ENCODE peak calls at places on chromosome 10, in six cellular contexts. A, H, I, T, C and Z are unnamed samples.

GRCh38 chr10:50576245-50576815 is 47.4 kb downstream of the SGMS1 start:
- DNase-seq in A (peak), H (no peak), I (no peak), T (no peak), C (no peak), Z (no peak)

GRCh38 chr10:131636116-131636515 is 264.7 kb upstream of the PPP2R2D start:
- DNase-seq in A (no peak), H (no peak), I (no peak), T (no peak), C (no peak), Z (no peak)

GRCh38 chr10:132861116-132861691 is 75.3 kb upstream of the NKX6-2 start:
- DNase-seq in A (no peak), H (no peak), I (no peak), T (no peak), C (no peak), Z (no peak)

GRCh38 chr10:4708123-4708759 is 117.8 kb upstream of the AKR1E2 start:
- DNase-seq in A (no peak), H (peak), I (no peak), T (peak), C (peak), Z (no peak)

GRCh38 chr10:43249151-43249961 is 17.5 kb downstream of the RASGEF1A start:
- DNase-seq in A (no peak), H (no peak), I (no peak), T (no peak), C (no peak), Z (no peak)

GRCh38 chr10:22321831-22322662 is 1.1 kb downstream of the BMI1 start:
- DNase-seq in A (no peak), H (peak), I (peak), T (no peak), C (no peak), Z (no peak)

GRCh38 chr10:520402-520787 is 169.1 kb downstream of the DIP2C start:
- DNase-seq in A (peak), H (peak), I (no peak), T (peak), C (no peak), Z (no peak)

GRCh38 chr10:12960939-12961338 is 40.6 kb downstream of the CCDC3 start:
- DNase-seq in A (no peak), H (no peak), I (no peak), T (no peak), C (no peak), Z (no peak)

GRCh38 chr10:128062331-128062730 is 63.9 kb downstream of the MKI67 start:
- DNase-seq in A (no peak), H (peak), I (no peak), T (peak), C (no peak), Z (no peak)

GRCh38 chr10:133344236-133344635 is 2.9 kb upstream of the PRAP1 start:
- DNase-seq in A (no peak), H (no peak), I (no peak), T (no peak), C (no peak), Z (no peak)

GRCh38 chr10:47311193-47311899 is 10.9 kb upstream of the GDF2 start:
- DNase-seq in A (no peak), H (no peak), I (no peak), T (no peak), C (no peak), Z (no peak)

GRCh38 chr10:12351447-12351846 is 2.1 kb downstream of the CAMK1D start:
- DNase-seq in A (no peak), H (no peak), I (no peak), T (no peak), C (no peak), Z (no peak)

GRCh38 chr10:127303105-127303504 is 106.7 kb upstream of the INSYN2A start:
- DNase-seq in A (no peak), H (no peak), I (no peak), T (no peak), C (no peak), Z (no peak)

GRCh38 chr10:35191523-35191922 is 64.9 kb downstream of the CREM start:
- DNase-seq in A (peak), H (no peak), I (peak), T (peak), C (no peak), Z (no peak)

GRCh38 chr10:42491001-42491592 is 147.3 kb downstream of the ZNF33B start:
- DNase-seq in A (peak), H (no peak), I (peak), T (no peak), C (no peak), Z (no peak)

GRCh38 chr10:89475137-89475536 is 60.3 kb downstream of the SLC16A12 start:
- DNase-seq in A (no peak), H (peak), I (no peak), T (no peak), C (no peak), Z (no peak)

GRCh38 chr10:77478248-77478963 is 159.2 kb downstream of the KCNMA1 start:
- DNase-seq in A (peak), H (no peak), I (peak), T (peak), C (no peak), Z (no peak)

GRCh38 chr10:117551322-117552155 is 9.0 kb downstream of the EMX2 start:
- DNase-seq in A (no peak), H (peak), I (no peak), T (peak), C (no peak), Z (no peak)
- H3K4me3 ChIP-seq in A (no peak), H (peak), I (peak), T (no peak), C (no peak), Z (no peak)

DNA sequence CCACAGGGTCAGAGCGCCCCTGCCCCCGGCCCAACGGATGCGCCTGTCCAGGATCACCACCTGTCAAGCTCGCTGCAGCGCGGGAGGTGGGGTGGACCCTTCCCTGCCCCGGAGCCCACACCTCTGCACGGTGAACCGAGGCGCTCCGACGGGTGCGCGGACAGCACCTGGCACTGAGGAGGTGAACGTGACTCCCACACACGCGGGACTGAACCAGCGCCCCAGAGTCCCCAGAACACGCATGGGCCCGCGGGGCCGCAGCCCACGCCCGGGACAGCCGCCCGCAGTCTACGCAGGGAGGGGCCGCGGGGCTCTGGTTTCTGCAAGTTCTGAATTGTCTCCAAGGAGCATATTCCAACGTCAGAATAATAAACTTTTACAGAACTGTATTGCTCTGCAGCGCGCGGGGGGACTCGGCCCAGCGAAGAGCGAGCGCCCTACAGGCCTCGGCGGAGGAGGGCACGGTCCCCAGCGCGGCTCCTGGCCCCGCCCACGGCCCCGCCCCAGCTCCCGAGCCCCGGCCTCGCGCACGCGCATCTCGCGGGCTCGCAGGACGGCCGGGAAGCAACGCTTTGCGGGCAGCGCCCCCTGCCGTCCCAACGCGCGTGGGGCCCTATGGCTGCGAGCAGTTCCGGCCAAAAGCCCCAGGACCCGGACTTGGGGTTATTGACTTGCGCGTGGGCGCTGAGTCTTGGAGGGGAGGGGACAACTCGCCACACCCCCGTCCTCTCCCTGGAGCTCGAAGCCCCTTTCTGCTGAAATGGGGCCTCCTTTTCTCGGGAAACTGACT is 29.7 kb downstream of the OAT start:
- DNase-seq in A (peak), H (peak), I (peak), T (peak), C (peak), Z (no peak)
- H3K9ac ChIP-seq in A (peak), H (no peak), I (peak), T (peak), C (peak), Z (no peak)

DNA sequence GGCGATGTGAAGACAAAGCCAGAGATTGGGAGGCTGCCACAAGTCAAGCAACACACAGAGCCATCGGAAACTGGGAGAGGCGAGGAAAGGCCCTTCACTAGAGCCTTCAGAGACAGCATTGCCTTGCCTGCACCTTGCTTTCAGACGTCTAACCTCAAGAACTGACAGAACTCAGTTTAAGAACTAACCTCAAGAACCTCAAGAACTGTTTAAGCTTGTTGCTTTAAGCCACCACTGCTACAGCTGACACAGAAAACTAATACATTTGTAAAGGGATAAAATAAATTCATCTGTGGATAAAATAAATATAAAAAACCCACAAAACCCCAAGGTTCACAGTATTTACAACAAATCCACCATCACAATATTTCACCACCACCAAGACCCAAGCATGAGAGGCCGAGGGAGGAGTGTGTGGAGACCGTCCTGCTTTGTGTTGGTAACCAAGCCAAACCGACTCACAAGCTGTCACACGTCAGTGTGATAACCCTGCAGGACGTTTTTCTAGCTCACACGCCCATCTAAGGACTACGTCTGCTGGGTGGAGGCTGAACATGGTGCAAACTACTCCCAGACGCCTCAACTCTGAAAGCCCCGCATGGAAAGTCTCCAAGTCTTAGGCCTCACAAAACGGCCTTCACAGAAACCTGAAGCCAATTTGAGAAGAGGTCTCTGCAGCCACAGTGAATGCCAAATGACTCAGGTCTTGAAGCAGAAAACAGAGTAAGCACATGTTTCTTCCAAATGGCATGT is 116.8 kb downstream of the ABLIM1 start:
- DNase-seq in A (peak), H (no peak), I (peak), T (peak), C (no peak), Z (no peak)
- H3K4me3 ChIP-seq in A (no peak), H (no peak), I (no peak), T (no peak), C (no peak), Z (no peak)

DNA sequence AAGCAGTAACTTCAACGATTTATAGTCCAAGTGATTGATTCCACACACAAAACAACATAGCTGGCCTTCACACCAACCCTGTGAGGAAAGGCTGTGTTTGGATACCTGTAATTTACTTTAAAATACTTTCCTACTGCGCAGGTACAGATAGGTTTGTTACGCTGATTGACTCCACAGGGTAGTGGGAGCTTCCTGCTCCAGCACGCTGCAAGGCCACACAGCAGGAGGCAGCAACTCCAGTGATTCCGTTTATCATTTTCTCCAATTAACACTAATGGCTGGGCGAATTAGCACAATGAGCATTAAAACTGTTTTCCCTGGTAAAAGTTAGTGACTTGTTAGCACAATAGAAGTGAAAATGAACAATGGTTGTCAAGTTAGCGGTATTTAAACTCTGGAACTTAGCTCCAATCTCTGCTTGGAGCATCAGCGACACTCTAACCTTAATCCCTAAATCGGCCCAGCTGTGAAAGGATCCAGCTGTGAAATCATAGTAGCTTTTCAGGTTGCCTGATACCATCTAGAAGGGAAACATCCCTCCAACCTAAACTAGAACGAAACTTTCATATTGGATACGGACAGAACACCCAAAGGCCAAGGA is 945 bp downstream of the DCLRE1C start:
- DNase-seq in A (peak), H (peak), I (no peak), T (peak), C (peak), Z (no peak)
- H3K9ac ChIP-seq in A (peak), H (no peak), I (peak), T (peak), C (peak), Z (peak)

DNA sequence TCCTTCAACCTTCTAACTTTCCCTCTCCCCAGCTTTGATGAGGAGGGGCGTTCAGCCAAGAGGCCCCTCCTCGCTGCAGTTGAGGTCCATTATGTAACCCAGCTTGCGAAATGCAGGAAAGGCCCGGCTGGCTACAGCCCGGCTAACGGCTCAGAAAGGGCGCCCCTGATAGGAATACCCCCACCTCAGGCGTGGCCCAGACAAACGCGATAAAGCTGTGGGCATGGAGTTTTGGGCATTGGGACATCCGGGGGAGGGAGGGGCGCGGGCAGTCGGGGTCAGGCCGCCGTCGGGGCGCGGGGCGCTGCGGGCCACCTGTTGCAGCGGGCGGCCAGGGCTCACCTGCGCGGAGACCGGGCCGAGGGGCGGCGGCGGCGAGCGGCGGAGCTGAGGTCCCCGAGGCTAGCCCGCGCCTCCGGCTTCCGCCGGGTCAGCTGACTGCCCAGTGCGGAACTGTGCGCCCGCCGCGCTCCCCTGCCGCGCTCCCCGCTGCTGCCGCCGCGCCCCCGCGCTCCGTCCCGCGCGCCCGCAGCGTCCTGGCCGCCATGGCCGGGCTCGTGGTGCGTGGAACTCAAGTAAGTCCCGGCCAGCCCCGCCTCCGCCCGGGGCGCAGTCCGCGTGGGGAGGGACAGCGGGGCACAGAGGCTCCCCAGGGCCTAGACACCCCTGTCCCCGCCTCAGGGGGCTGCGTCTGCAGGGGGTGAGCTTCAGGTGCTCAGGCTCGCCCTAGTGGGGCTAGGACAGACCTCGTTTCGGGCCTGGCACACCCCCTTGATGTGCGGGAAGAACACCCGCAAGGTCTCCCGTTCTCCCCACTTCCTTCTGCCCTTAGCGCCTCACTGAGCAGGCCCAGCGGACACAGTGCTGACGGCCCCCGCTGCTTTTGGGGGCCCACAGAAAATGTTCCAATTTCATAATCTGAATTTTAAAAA is at the start of gene LRMDA:
- DNase-seq in A (no peak), H (peak), I (no peak), T (no peak), C (no peak), Z (no peak)
- H3K4me3 ChIP-seq in A (no peak), H (peak), I (peak), T (no peak), C (peak), Z (no peak)

GRCh38 chr10:103649654-103650423 is 156.3 kb downstream of the NEURL1 start:
- DNase-seq in A (no peak), H (no peak), I (no peak), T (no peak), C (no peak), Z (no peak)

GRCh38 chr10:103652599-103653281 is 159.2 kb downstream of the NEURL1 start:
- DNase-seq in A (no peak), H (no peak), I (no peak), T (no peak), C (no peak), Z (no peak)

GRCh38 chr10:103648951-103649532 is 155.5 kb downstream of the NEURL1 start:
- DNase-seq in A (peak), H (no peak), I (peak), T (no peak), C (no peak), Z (no peak)

GRCh38 chr10:103653581-103654020 is 160.1 kb downstream of the NEURL1 start:
- DNase-seq in A (no peak), H (peak), I (no peak), T (no peak), C (no peak), Z (no peak)

DNA sequence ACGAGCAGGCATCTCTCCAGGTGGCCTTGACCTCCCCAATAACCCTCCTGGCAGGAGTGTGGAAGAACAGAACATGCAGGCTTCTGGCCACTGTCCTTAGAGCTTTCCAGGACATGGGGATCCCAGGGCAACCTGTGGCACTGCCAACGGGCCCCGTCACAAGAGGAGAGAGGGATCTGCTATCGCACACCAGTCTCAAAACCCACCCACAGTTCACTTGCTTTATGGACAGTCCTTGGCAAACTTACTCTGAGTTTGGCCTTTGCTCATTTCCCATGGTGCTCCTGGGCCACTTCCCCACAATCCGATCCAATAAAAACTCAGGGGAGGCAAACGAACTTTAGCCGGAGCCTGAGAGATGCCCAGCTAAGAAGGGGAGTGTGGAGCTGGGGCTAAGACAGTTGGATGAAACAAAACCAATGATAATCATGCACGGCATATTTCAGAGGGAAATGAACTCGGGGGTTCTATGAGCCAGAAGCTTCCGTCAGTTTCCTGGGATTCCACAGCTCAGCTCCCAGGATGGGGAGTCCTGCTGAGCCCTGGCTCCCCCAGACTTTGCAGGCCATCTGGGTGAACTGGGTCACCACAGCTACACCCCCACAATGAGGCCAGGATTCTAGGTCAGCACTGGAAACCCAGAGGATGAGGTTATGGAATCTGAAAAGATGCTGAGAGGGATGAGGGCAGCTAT is 158.4 kb downstream of the NEURL1 start:
- DNase-seq in A (no peak), H (no peak), I (no peak), T (no peak), C (no peak), Z (no peak)
- H3K9ac ChIP-seq in A (no peak), H (no peak), I (no peak), T (no peak), C (no peak), Z (no peak)

GRCh38 chr10:58797356-58797755 is 284.7 kb downstream of the BICC1 start:
- DNase-seq in A (peak), H (no peak), I (peak), T (peak), C (no peak), Z (no peak)
- H3K4me3 ChIP-seq in A (no peak), H (no peak), I (no peak), T (no peak), C (no peak), Z (no peak)

GRCh38 chr10:24462889-24463552 is 254.1 kb downstream of the KIAA1217 start:
- DNase-seq in A (no peak), H (no peak), I (no peak), T (no peak), C (no peak), Z (no peak)
- H3K9ac ChIP-seq in A (no peak), H (no peak), I (peak), T (no peak), C (no peak), Z (no peak)